ENCODE peak calls at places on chromosomes 16 and 17, in ten cellular contexts. V, Y, I, G, F, D, C, H, B and O are unnamed samples. For H3K4me1, the result is how much of the 10 kb centered on the place peaks cover.

GRCh38 chr17:47316316-47316715 is 7.4 kb upstream of the EFCAB13 start:
- DNase-seq in V (peak), Y (no peak), I (no peak), G (no peak), F (no peak), D (no peak), C (no peak), H (peak), B (no peak), O (no peak)

GRCh38 chr16:20747030-20747816 is 5.6 kb upstream of the THUMPD1 start:
- DNase-seq in V (no peak), Y (no peak), I (no peak), G (no peak), F (no peak), D (no peak), C (no peak), H (no peak), B (no peak), O (no peak)

GRCh38 chr16:11585460-11586374 is 1.0 kb downstream of the LITAF start:
- DNase-seq in V (peak), Y (peak), I (peak), G (no peak), F (peak), D (peak), C (no peak), H (no peak), B (peak), O (no peak)

GRCh38 chr16:15704545-15704987 is 54.5 kb downstream of the NDE1 start:
- DNase-seq in V (peak), Y (peak), I (peak), G (no peak), F (peak), D (peak), C (peak), H (peak), B (peak), O (peak)

GRCh38 chr16:15843635-15844279 is 13.1 kb downstream of the MYH11 start:
- DNase-seq in V (peak), Y (no peak), I (no peak), G (no peak), F (no peak), D (no peak), C (no peak), H (no peak), B (no peak), O (no peak)

GRCh38 chr16:67729636-67730248 is 10.6 kb upstream of the GFOD2 start:
- DNase-seq in V (no peak), Y (no peak), I (no peak), G (no peak), F (no peak), D (no peak), C (no peak), H (no peak), B (no peak), O (no peak)

GRCh38 chr16:90022209-90023077 is 3.2 kb upstream of the DBNDD1 start:
- DNase-seq in V (peak), Y (peak), I (peak), G (peak), F (no peak), D (peak), C (peak), H (peak), B (peak), O (peak)

GRCh38 chr17:48586355-48586924 is 3.6 kb downstream of the HOXB3 start:
- DNase-seq in V (no peak), Y (no peak), I (no peak), G (no peak), F (no peak), D (no peak), C (no peak), H (no peak), B (no peak), O (no peak)

GRCh38 chr17:60047046-60047445 is 31.7 kb downstream of the HEATR6 start:
- DNase-seq in V (no peak), Y (no peak), I (no peak), G (no peak), F (no peak), D (no peak), C (no peak), H (no peak), B (no peak), O (no peak)

GRCh38 chr16:2828521-2828840 is 1.6 kb upstream of the ZG16B start:
- DNase-seq in V (no peak), Y (no peak), I (no peak), G (no peak), F (no peak), D (peak), C (no peak), H (no peak), B (no peak), O (no peak)

GRCh38 chr17:81118308-81119221 is 46.7 kb upstream of the PVALEF start:
- DNase-seq in V (no peak), Y (no peak), I (no peak), G (no peak), F (no peak), D (no peak), C (no peak), H (no peak), B (no peak), O (no peak)

GRCh38 chr16:87723224-87723619 is 42.6 kb downstream of the KLHDC4 start:
- DNase-seq in V (peak), Y (peak), I (peak), G (no peak), F (no peak), D (no peak), C (no peak), H (peak), B (peak), O (no peak)

GRCh38 chr17:1323336-1323735 is 43.9 kb downstream of the TRARG1 start:
- DNase-seq in V (peak), Y (peak), I (no peak), G (no peak), F (no peak), D (no peak), C (peak), H (no peak), B (no peak), O (no peak)

GRCh38 chr16:1019234-1019933 is 37.8 kb downstream of the SOX8 start:
- DNase-seq in V (peak), Y (no peak), I (peak), G (no peak), F (no peak), D (peak), C (peak), H (no peak), B (peak), O (peak)

GRCh38 chr16:30615358-30616076 is 5.3 kb upstream of the ZNF689 start:
- DNase-seq in V (peak), Y (peak), I (peak), G (no peak), F (peak), D (peak), C (peak), H (peak), B (peak), O (peak)

GRCh38 chr16:50478773-50479149 is 69.4 kb upstream of the NKD1 start:
- DNase-seq in V (no peak), Y (no peak), I (no peak), G (no peak), F (peak), D (no peak), C (no peak), H (no peak), B (peak), O (no peak)

DNA sequence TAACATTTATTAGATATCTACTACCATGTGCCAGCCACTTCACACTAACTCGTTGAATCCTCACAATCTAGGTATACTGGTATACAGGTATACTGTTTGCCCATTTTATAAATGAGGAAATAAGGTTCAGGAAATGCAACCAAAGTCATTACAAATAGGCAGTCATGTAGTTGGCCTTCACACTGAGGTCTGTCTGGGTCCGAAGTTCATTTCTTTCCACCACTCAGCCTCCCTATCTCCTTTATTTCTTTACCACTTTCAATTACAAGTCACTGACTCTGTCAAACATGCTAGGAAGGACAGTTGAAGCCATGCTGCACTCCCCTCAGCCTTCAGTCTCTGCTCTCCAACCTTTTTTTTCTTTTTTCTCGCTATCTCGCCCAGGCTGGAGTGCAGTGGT is 20.7 kb upstream of the SIAH1 start:
- DNase-seq in V (no peak), Y (no peak), I (no peak), G (no peak), F (no peak), D (no peak), C (no peak), H (no peak), B (no peak), O (no peak)
- H3K4me1 ChIP-seq in V (under half), Y (under half), I (under half), G (under half), F (under half), D (under half), C (under half), H (under half), B (under half), O (under half)

GRCh38 chr16:6146874-6147425 is 1049.4 kb upstream of the EEF2KMT start:
- DNase-seq in V (no peak), Y (no peak), I (no peak), G (no peak), F (peak), D (no peak), C (peak), H (no peak), B (no peak), O (no peak)
- H3K4me1 ChIP-seq in V (under half), Y (under half), I (under half), G (under half), F (under half), D (under half), C (under half), H (under half), B (under half), O (under half)

GRCh38 chr17:83190601-83191387 is 111.4 kb downstream of the METRNL start:
- DNase-seq in V (no peak), Y (no peak), I (no peak), G (peak), F (no peak), D (peak), C (no peak), H (no peak), B (peak), O (peak)

GRCh38 chr17:83191388-83192160 is 112.2 kb downstream of the METRNL start:
- DNase-seq in V (no peak), Y (no peak), I (no peak), G (peak), F (no peak), D (peak), C (no peak), H (no peak), B (peak), O (peak)

GRCh38 chr17:83194189-83194565 is 114.8 kb downstream of the METRNL start:
- DNase-seq in V (peak), Y (peak), I (no peak), G (peak), F (no peak), D (peak), C (no peak), H (peak), B (peak), O (peak)

GRCh38 chr17:83193336-83194188 is 114.2 kb downstream of the METRNL start:
- DNase-seq in V (peak), Y (peak), I (no peak), G (no peak), F (peak), D (peak), C (no peak), H (peak), B (peak), O (peak)

DNA sequence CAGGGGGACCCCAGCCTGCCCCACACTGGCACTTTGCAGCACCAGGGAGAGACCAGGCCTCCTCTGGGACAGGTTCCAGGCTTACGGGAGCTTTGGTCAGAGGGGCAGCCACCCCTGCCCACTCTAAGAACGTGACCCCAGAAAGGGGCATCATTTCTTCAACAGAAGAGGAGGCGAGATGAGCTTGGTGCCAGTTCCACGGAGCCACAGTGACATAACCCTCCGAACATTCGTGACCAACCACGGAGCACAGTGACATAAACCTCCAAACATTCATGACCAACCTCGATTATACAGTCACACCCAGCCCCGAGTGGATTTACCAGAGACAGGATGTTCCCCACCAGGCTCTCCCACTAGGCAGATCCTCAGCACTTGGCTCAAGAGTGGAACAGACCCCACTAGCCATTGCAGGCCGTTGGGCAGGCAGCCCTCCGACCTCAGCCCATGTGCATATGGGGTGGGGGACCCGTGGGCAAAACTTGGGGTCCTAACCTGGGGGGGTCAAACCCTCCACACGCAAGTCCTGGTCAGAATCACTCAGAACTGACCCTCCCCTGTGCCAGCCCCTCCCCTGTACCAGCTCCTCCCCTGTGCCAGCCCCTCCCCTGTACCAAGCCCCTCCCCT is 112.9 kb downstream of the METRNL start:
- DNase-seq in V (peak), Y (peak), I (no peak), G (peak), F (no peak), D (peak), C (no peak), H (no peak), B (peak), O (peak)
- H3K4me1 ChIP-seq in V (half or more), Y (under half), I (under half), G (under half), F (under half), D (under half), C (under half), H (under half), B (under half), O (under half)

GRCh38 chr17:74865504-74866197 is 6.0 kb upstream of the GRIN2C start:
- DNase-seq in V (no peak), Y (peak), I (no peak), G (no peak), F (peak), D (no peak), C (no peak), H (no peak), B (no peak), O (no peak)
- H3K4me1 ChIP-seq in V (under half), Y (under half), I (under half), G (under half), F (under half), D (under half), C (under half), H (under half), B (under half), O (under half)

DNA sequence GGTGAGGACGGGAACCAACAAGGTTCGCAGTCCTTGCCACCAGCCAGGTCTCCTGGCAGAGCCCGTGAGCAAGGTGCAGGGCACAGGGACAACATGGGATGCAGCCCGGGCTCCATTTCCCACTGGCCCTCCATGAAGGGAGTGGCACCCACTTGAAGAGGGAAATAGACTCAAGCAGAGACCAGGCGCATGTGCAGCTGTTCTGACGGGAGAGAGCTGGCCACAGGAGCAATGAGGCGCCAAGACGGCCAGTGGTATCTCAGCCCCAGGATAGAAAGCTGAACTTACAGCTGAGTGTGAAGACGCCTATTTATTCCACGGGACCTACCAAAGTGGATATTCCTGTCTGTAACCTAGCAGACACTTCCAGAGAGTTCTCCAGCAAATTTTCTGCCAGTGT is 8.2 kb upstream of the FOXJ1 start:
- DNase-seq in V (no peak), Y (no peak), I (no peak), G (no peak), F (no peak), D (no peak), C (no peak), H (no peak), B (no peak), O (no peak)
- H3K4me1 ChIP-seq in V (under half), Y (under half), I (under half), G (under half), F (under half), D (under half), C (under half), H (under half), B (under half), O (under half)

GRCh38 chr17:49694847-49695697 is 12.7 kb downstream of the SLC35B1 start:
- DNase-seq in V (peak), Y (peak), I (peak), G (no peak), F (peak), D (no peak), C (peak), H (peak), B (peak), O (no peak)
- H3K4me1 ChIP-seq in V (under half), Y (under half), I (under half), G (under half), F (under half), D (under half), C (under half), H (under half), B (under half), O (half or more)